ENCODE peak calls at places on chromosomes 5 and 9, in six cellular contexts. K is stomach, A is AG08395, G is iPS-NIHi11, E is globus pallidus, F is NCI-H1105 treated with DMSO at 0.1 percent for 48 hours. U is an unnamed sample.

GRCh38 chr5:158056426-158056825 is 197.5 kb upstream of the CLINT1 start:
- DNase-seq in K (no peak), A (no peak), G (no peak), E (no peak), F (no peak), U (no peak)

GRCh38 chr5:146878471-146879172 is at the start of gene PPP2R2B:
- DNase-seq in K (peak), A (no peak), G (peak), E (peak), F (peak), U (no peak)

GRCh38 chr9:16625831-16626230 is 244.6 kb downstream of the BNC2 start:
- DNase-seq in K (no peak), A (no peak), G (no peak), E (no peak), F (no peak), U (no peak)

GRCh38 chr9:123453904-123454321 is 97.9 kb downstream of the CRB2 start:
- DNase-seq in K (peak), A (no peak), G (no peak), E (peak), F (no peak), U (no peak)

GRCh38 chr5:151055336-151055735 is 25.5 kb downstream of the TNIP1 start:
- DNase-seq in K (no peak), A (no peak), G (no peak), E (no peak), F (no peak), U (no peak)

GRCh38 chr5:53323943-53324642 is 156.3 kb upstream of the FST start:
- DNase-seq in K (no peak), A (no peak), G (no peak), E (no peak), F (no peak), U (no peak)

GRCh38 chr5:137733922-137734695 is 1.8 kb downstream of the KLHL3 start:
- DNase-seq in K (no peak), A (no peak), G (no peak), E (no peak), F (no peak), U (no peak)

GRCh38 chr5:54095969-54096368 is 214.4 kb downstream of the ARL15 start:
- DNase-seq in K (no peak), A (no peak), G (no peak), E (no peak), F (no peak), U (no peak)

GRCh38 chr5:34585601-34586104 is 70.5 kb upstream of the RAI14 start:
- DNase-seq in K (peak), A (peak), G (no peak), E (no peak), F (no peak), U (no peak)

GRCh38 chr9:98575379-98576346 is 133.1 kb downstream of the GABBR2 start:
- DNase-seq in K (peak), A (peak), G (no peak), E (no peak), F (no peak), U (no peak)

GRCh38 chr9:3751125-3751758 is 225.4 kb upstream of the RFX3 start:
- DNase-seq in K (no peak), A (peak), G (no peak), E (peak), F (no peak), U (peak)

GRCh38 chr5:124043456-124043855 is 531.5 kb downstream of the CSNK1G3 start:
- DNase-seq in K (no peak), A (no peak), G (peak), E (no peak), F (no peak), U (no peak)

U was measured in GM04503.